ENCODE peak calls at places on chromosomes 3 and 15, in six cellular contexts. O is effector memory CD4-positive, alpha-beta T cell; W is PC-9; C is left lung; N is A549; B is PC-3. P is an unnamed sample.

GRCh38 chr15:73984208-73984979 is 7.7 kb downstream of the STOML1 start:
- DNase-seq in N (no peak), O (no peak), W (no peak), B (no peak), C (no peak), P (peak; percentile 61)

GRCh38 chr3:140170612-140171011 is 235.6 kb downstream of the CLSTN2 start:
- DNase-seq in N (no peak), O (no peak), B (no peak), C (no peak), W (no peak), P (no peak)

GRCh38 chr3:25021816-25022215 is 406.2 kb upstream of the RARB start:
- DNase-seq in C (no peak), W (no peak), N (no peak), B (peak; percentile 6), O (no peak), P (no peak)

GRCh38 chr3:115503386-115503785 is 119.9 kb upstream of the GAP43 start:
- DNase-seq in N (no peak), C (no peak), B (no peak), O (no peak), W (no peak), P (no peak)

GRCh38 chr3:45464336-45464809 is 76.0 kb downstream of the LARS2 start:
- DNase-seq in N (no peak), W (no peak), O (no peak), B (no peak), C (no peak), P (no peak)

GRCh38 chr3:71463622-71464021 is 119.9 kb downstream of the FOXP1 start:
- DNase-seq in O (no peak), N (no peak), W (no peak), C (no peak), B (no peak), P (no peak)

GRCh38 chr3:154843647-154844046 is 236.5 kb upstream of the MME start:
- DNase-seq in W (no peak), O (no peak), C (no peak), B (no peak), N (no peak), P (no peak)

GRCh38 chr3:95088464-95088863 is 1025.6 kb downstream of the NSUN3 start:
- DNase-seq in C (no peak), B (no peak), W (no peak), O (no peak), N (no peak), P (no peak)

GRCh38 chr15:87896926-87897325 is 359.6 kb downstream of the NTRK3 start:
- DNase-seq in B (no peak), O (no peak), C (no peak), N (no peak), W (no peak), P (no peak)

GRCh38 chr3:152176241-152176640 is 92.5 kb upstream of the MBNL1 start:
- DNase-seq in N (no peak), O (no peak), C (no peak), W (no peak), B (no peak), P (no peak)

GRCh38 chr3:45906681-45907220 is 20.4 kb downstream of the CCR9 start:
- DNase-seq in N (no peak), W (no peak), O (no peak), B (peak; percentile 63), C (no peak), P (no peak)

GRCh38 chr3:94082412-94082937 is 19.6 kb downstream of the NSUN3 start:
- DNase-seq in C (no peak), B (no peak), W (peak; percentile 31), O (no peak), N (no peak), P (no peak)

GRCh38 chr3:120743556-120744195 is 1.1 kb downstream of the GTF2E1 start:
- DNase-seq in C (no peak), W (no peak), B (peak; percentile 7), N (no peak), O (no peak), P (no peak)

GRCh38 chr15:88981244-88982215 is 68.4 kb upstream of the MFGE8 start:
- DNase-seq in O (no peak), B (peak; percentile 90), N (peak; percentile 66), C (no peak), W (peak; percentile 70), P (no peak)

GRCh38 chr15:79352206-79352605 is 41.3 kb downstream of the TMED3 start:
- DNase-seq in O (no peak), N (no peak), C (no peak), B (no peak), W (no peak), P (no peak)

GRCh38 chr3:12353796-12354505 is 65.1 kb downstream of the PPARG start:
- DNase-seq in O (no peak), C (no peak), B (peak; percentile 40), W (peak; percentile 69), N (no peak), P (no peak)

GRCh38 chr15:35746121-35746520 is 200.2 kb upstream of the DPH6 start:
- DNase-seq in N (no peak), W (no peak), C (no peak), B (peak; percentile 28), O (no peak), P (no peak)

GRCh38 chr3:101061312-101061711 is 68.1 kb upstream of the ABI3BP start:
- DNase-seq in C (no peak), N (no peak), B (peak; percentile 47), W (no peak), O (no peak), P (no peak)

GRCh38 chr3:61562042-61562809 is 855 bp downstream of the PTPRG start:
- DNase-seq in W (no peak), B (no peak), O (no peak), C (peak; percentile 75), N (peak; percentile 10), P (peak; percentile 63)

GRCh38 chr3:150106752-150107428 is 136.2 kb upstream of the PFN2 start:
- DNase-seq in W (peak; percentile 75), N (peak; percentile 47), B (peak; percentile 81), O (no peak), C (no peak), P (no peak)

GRCh38 chr3:185961675-185962232 is 23.9 kb upstream of the TRA2B start:
- DNase-seq in B (no peak), N (no peak), O (no peak), W (no peak), C (no peak), P (no peak)

GRCh38 chr15:99416191-99417188 is 149.3 kb upstream of the MEF2A start:
- DNase-seq in W (no peak), O (no peak), N (no peak), C (peak; percentile 69), B (no peak), P (peak; percentile 64)

DNA sequence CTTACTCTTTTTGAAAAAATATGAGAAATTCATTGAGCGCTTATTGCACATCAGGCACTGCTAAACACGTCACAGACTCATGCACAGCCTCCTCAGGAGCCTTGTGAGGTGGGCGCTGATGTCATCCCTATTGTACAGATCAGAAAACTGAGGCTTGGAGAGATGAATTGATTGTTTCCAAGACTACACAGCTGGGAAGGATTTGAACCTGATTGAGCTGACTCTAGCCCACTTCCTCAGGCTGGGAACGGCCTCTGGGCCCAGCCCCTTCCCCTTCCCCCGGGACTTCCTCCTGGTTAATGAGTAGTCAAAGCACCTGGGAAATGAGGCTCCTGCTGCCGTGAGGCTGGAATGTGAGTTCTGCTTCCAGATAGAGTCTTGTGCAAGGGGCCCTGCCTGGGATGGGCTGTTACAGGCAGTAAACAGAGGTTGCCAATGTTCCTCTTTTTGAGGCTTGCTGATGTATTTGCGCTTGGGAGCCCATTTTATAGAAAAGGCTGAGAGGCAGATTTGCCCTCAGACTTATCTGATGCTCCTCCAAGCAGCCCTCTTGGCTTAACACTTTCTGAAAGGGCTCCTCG is 16.4 kb downstream of the SLC6A6 start:
- DNase-seq in N (no peak), O (no peak), C (peak; percentile 83), B (no peak), W (no peak), P (peak; percentile 83)
- H3K4me1 ChIP-seq in N (peaks cover 100% of the 10 kb centered on the region), O (peaks cover 7% of the 10 kb centered on the region), C (peaks cover 37% of the 10 kb centered on the region), B (peaks cover 39% of the 10 kb centered on the region), W (peaks cover 80% of the 10 kb centered on the region), P (peaks cover 59% of the 10 kb centered on the region)

DNA sequence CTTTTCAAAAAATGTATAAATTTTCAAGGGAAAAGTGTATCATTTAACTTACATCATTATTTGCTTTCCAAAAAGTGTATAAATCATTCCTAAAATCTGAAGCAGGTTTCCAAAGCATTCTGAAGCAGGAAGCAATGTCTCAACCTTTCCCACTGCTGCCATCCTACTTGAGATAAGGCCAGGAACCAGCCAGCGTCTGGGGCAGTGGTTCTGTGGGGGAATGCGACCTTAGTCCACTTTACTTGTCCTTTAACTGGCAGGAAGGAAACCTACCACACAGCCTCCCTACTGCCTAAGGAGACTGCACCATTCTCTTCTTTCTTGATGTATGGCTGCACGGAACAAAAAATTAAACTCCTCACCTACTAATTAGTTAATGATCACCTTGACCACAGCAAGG is 3.7 kb downstream of the SORD start:
- DNase-seq in W (no peak), C (no peak), N (no peak), O (no peak), B (no peak), P (no peak)
- H3K9me3 ChIP-seq in W (no peaks in the 10 kb centered on the region), C (no peaks in the 10 kb centered on the region), N (no peaks in the 10 kb centered on the region), O (no peaks in the 10 kb centered on the region), B (no peaks in the 10 kb centered on the region), P (no peaks in the 10 kb centered on the region)

GRCh38 chr3:53157974-53158580 is 2.9 kb upstream of the PRKCD start:
- DNase-seq in N (no peak), W (no peak), O (no peak), B (no peak), C (no peak), P (no peak)

GRCh38 chr3:53153914-53154434 is 7.0 kb upstream of the PRKCD start:
- DNase-seq in N (no peak), C (no peak), B (no peak), W (no peak), O (no peak), P (no peak)

GRCh38 chr3:53155763-53156162 is 5.2 kb upstream of the PRKCD start:
- DNase-seq in C (peak; percentile 85), W (peak; percentile 90), O (no peak), N (no peak), B (peak; percentile 93), P (peak; percentile 93)

GRCh38 chr3:53154731-53155320 is 6.2 kb upstream of the PRKCD start:
- DNase-seq in N (no peak), O (no peak), W (peak; percentile 78), C (no peak), B (peak; percentile 84), P (peak; percentile 79)

GRCh38 chr3:53156368-53156834 is 4.6 kb upstream of the PRKCD start:
- DNase-seq in N (no peak), O (no peak), C (no peak), B (peak; percentile 65), W (no peak), P (peak; percentile 85)
- H3K4me1 ChIP-seq in N (peaks cover 18% of the 10 kb centered on the region), O (peaks cover 6% of the 10 kb centered on the region), C (peaks cover 22% of the 10 kb centered on the region), B (peaks cover 53% of the 10 kb centered on the region), W (peaks cover 90% of the 10 kb centered on the region), P (peaks cover 49% of the 10 kb centered on the region)

DNA sequence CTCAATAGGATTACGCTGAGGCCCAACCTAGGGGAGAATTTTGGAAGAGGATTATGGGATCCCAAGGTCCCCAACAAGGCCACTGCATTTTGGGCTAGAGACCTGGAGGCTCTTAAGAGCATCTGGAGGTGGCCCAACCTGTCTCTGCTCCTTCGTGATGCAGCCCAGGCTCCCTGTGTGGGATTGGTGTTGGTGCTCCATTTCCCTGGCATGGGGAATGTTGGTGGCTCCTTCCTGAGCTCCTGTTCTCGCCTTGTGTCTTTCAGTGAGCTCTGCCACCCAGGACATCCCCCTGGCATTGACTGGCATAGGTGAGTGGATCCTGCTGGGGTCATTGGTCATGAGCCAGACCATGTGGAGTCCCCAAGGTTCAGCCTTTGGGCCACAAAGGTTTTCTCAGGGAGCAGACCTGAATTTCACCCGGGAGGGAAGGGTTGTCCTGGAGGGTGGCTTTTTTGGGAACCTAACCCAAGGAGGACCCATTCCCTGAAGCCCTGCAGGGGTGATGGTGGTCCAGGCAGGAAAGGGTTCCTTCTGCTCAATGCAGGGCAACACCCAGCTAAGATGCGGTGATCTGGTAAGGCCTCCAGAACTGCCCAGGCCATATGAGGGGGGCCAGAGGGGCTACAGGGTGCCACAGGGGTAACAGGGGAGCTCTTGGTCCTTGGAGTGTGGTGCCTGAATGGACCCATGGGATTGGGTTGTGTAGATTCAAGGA is 202.5 kb downstream of the UBE3A start:
- DNase-seq in C (peak; percentile 6), N (no peak), B (no peak), O (no peak), W (no peak), P (peak; percentile 22)
- H3K9me3 ChIP-seq in C (no peaks in the 10 kb centered on the region), N (no peaks in the 10 kb centered on the region), B (peaks cover 4% of the 10 kb centered on the region), O (no peaks in the 10 kb centered on the region), W (no peaks in the 10 kb centered on the region), P (no peaks in the 10 kb centered on the region)